ENCODE peak calls at places on chromosomes 6 and 20, in seven cellular contexts. Y, A, W, P, G, N and U are unnamed samples.

GRCh38 chr6:90124904-90125510 is 171.6 kb downstream of the BACH2 start:
- DNase-seq in Y (no peak), A (no peak), W (no peak), P (no peak), G (no peak), N (no peak), U (no peak)

GRCh38 chr6:169167581-169168301 is 85.9 kb downstream of the THBS2 start:
- DNase-seq in Y (no peak), A (no peak), W (no peak), P (peak; percentile 80), G (peak; percentile 97), N (peak; percentile 67), U (no peak)

GRCh38 chr20:5786930-5787826 is 37.0 kb downstream of the SHLD1 start:
- DNase-seq in Y (no peak), A (no peak), W (no peak), P (peak; percentile 40), G (peak; percentile 52), N (no peak), U (no peak)

GRCh38 chr6:15254074-15254975 is 8.5 kb downstream of the JARID2 start:
- DNase-seq in Y (no peak), A (no peak), W (no peak), P (no peak), G (peak; percentile 60), N (no peak), U (no peak)

GRCh38 chr20:16864958-16865357 is 116.8 kb downstream of the OTOR start:
- DNase-seq in Y (no peak), A (no peak), W (no peak), P (no peak), G (no peak), N (no peak), U (no peak)

GRCh38 chr6:148166339-148166949 is 176.2 kb upstream of the SASH1 start:
- DNase-seq in Y (no peak), A (no peak), W (no peak), P (peak; percentile 23), G (peak; percentile 54), N (peak; percentile 38), U (no peak)

GRCh38 chr20:62356143-62356947 is 10.8 kb downstream of the LAMA5 start:
- DNase-seq in Y (no peak), A (no peak), W (no peak), P (peak; percentile 68), G (no peak), N (no peak), U (no peak)

GRCh38 chr6:15066433-15067337 is 179.2 kb upstream of the JARID2 start:
- DNase-seq in Y (no peak), A (peak; percentile 28), W (no peak), P (peak; percentile 54), G (peak; percentile 86), N (peak; percentile 88), U (no peak)

GRCh38 chr20:44342240-44342639 is 5.4 kb downstream of the R3HDML start:
- DNase-seq in Y (no peak), A (no peak), W (no peak), P (no peak), G (no peak), N (no peak), U (no peak)

GRCh38 chr6:118283759-118284158 is 264.3 kb upstream of the PLN start:
- DNase-seq in Y (peak; percentile 59), A (peak; percentile 9), W (no peak), P (peak; percentile 73), G (peak; percentile 51), N (peak; percentile 20), U (peak; percentile 41)

GRCh38 chr6:118284736-118285360 is 263.2 kb upstream of the PLN start:
- DNase-seq in Y (no peak), A (no peak), W (no peak), P (no peak), G (no peak), N (no peak), U (no peak)

GRCh38 chr6:118280210-118280609 is 267.9 kb upstream of the PLN start:
- DNase-seq in Y (no peak), A (no peak), W (no peak), P (no peak), G (no peak), N (no peak), U (no peak)

GRCh38 chr6:118277631-118278030 is 270.5 kb upstream of the PLN start:
- DNase-seq in Y (no peak), A (no peak), W (no peak), P (no peak), G (no peak), N (no peak), U (no peak)

DNA sequence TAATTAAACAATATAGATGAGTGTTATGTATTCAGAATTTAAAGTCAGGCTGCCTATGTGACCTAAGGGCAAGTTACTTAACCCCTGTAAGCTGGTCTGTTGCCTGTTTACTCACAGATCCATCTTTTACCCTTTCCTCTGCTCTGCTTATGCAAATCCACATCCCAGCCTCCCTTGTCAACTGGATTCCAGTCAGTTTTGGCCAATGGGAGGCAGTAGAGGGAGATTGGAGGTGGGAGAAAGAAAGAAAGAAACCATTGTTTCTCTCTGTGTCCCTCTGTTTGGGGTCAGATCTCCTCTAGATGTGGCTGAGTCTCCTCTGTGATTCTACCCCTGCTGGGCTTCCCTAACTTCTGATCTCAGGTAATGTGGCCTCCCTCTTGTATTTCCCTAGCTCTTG is 266.8 kb upstream of the PLN start:
- DNase-seq in Y (peak; percentile 6), A (no peak), W (no peak), P (no peak), G (no peak), N (no peak), U (no peak)
- TF ChIP-seq CTCF in Y (no peak), A (no peak), W (no peak), P (no peak), G (peak; percentile 31), N (no peak), U (no peak)

GRCh38 chr6:76683985-76684384 is 611.5 kb upstream of the IMPG1 start:
- DNase-seq in Y (no peak), A (no peak), W (no peak), P (no peak), G (no peak), N (no peak), U (no peak)

GRCh38 chr6:76681781-76682180 is 609.3 kb upstream of the IMPG1 start:
- DNase-seq in Y (no peak), A (no peak), W (no peak), P (no peak), G (peak; percentile 27), N (no peak), U (no peak)

GRCh38 chr6:76684881-76685280 is 612.4 kb upstream of the IMPG1 start:
- DNase-seq in Y (no peak), A (no peak), W (no peak), P (no peak), G (peak; percentile 17), N (no peak), U (no peak)

GRCh38 chr6:76677017-76677416 is 604.6 kb upstream of the IMPG1 start:
- DNase-seq in Y (no peak), A (no peak), W (no peak), P (no peak), G (no peak), N (no peak), U (no peak)

GRCh38 chr6:76682842-76683241 is 610.4 kb upstream of the IMPG1 start:
- DNase-seq in Y (no peak), A (no peak), W (no peak), P (no peak), G (no peak), N (peak; percentile 8), U (no peak)
- TF ChIP-seq CTCF in Y (peak; percentile 23), A (peak; percentile 35), W (no peak), P (peak; percentile 52), G (peak; percentile 8), N (peak; percentile 46), U (no peak)

GRCh38 chr6:37170273-37171140 is 555 bp downstream of the PIM1 start:
- DNase-seq in Y (peak; percentile 74), A (peak; percentile 59), W (peak; percentile 69), P (peak; percentile 44), G (peak; percentile 35), N (peak; percentile 44), U (peak; percentile 37)
- TF ChIP-seq CTCF in Y (no peak), A (peak; percentile 57), W (peak; percentile 26), P (no peak), G (peak; percentile 41), N (peak; percentile 19), U (peak; percentile 17)

GRCh38 chr6:40438556-40438955 is 148.6 kb downstream of the LRFN2 start:
- DNase-seq in Y (no peak), A (no peak), W (no peak), P (no peak), G (no peak), N (no peak), U (no peak)

GRCh38 chr6:40442591-40442990 is 144.6 kb downstream of the LRFN2 start:
- DNase-seq in Y (no peak), A (no peak), W (no peak), P (no peak), G (no peak), N (no peak), U (no peak)

GRCh38 chr6:40439401-40439800 is 147.8 kb downstream of the LRFN2 start:
- DNase-seq in Y (no peak), A (no peak), W (no peak), P (no peak), G (no peak), N (no peak), U (no peak)

GRCh38 chr6:40441132-40441531 is 146.0 kb downstream of the LRFN2 start:
- DNase-seq in Y (no peak), A (no peak), W (no peak), P (no peak), G (no peak), N (no peak), U (no peak)

DNA sequence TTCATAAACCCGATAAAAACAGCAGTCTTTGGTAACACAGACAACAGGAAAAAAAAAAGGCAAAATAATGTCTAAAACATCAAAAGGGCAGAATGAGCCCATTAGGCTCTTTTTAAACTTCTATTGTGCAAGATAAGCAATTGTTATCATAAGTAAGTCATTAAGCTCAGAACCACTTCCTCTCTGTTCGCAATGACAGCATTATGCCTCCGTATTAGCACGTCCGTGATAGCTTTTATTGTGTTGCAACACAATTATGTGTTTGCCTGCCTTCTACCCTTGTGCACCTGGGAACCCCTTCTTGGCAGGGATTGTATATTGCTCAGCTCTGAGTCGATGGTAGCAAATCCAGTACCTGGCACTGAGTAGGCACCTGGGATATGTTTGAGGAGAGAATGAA is 147.1 kb downstream of the LRFN2 start:
- DNase-seq in Y (no peak), A (no peak), W (no peak), P (no peak), G (no peak), N (no peak), U (no peak)
- TF ChIP-seq CTCF in Y (no peak), A (no peak), W (no peak), P (no peak), G (no peak), N (no peak), U (no peak)